ENCODE peak calls at places on chromosomes 1 and 21, in four cellular contexts. One of them, this sample, is unnamed.
A peak's percentile ranks its signal among the peaks of the same experiment; 100 is the strongest.

GRCh38 chr1:95067069-95067468 is 5.7 kb downstream of the ALG14 start:
- DNase-seq in brain microvascular endothelial cell: no peak
- DNase-seq in epithelial cell of esophagus: no peak
- DNase-seq in fibroblast of pulmonary artery: no peak
- DNase-seq in this sample: peak; percentile 27

GRCh38 chr1:35925741-35926140 is 5.2 kb upstream of the AGO3 start:
- DNase-seq in brain microvascular endothelial cell: no peak
- DNase-seq in epithelial cell of esophagus: no peak
- DNase-seq in fibroblast of pulmonary artery: peak; percentile 80
- DNase-seq in this sample: peak; percentile 86

GRCh38 chr1:25469177-25469576 is 38.5 kb downstream of the MACO1 start:
- DNase-seq in brain microvascular endothelial cell: peak; percentile 40
- DNase-seq in epithelial cell of esophagus: peak; percentile 71
- DNase-seq in fibroblast of pulmonary artery: peak; percentile 55
- DNase-seq in this sample: peak; percentile 18

GRCh38 chr1:91026777-91027176 is 4.9 kb upstream of the ZNF644 start:
- DNase-seq in brain microvascular endothelial cell: peak; percentile 5
- DNase-seq in epithelial cell of esophagus: peak; percentile 50
- DNase-seq in fibroblast of pulmonary artery: peak; percentile 45
- DNase-seq in this sample: peak; percentile 26

GRCh38 chr1:116012716-116013115 is 36.4 kb downstream of the SLC22A15 start:
- DNase-seq in brain microvascular endothelial cell: no peak
- DNase-seq in epithelial cell of esophagus: no peak
- DNase-seq in fibroblast of pulmonary artery: no peak
- DNase-seq in this sample: no peak

GRCh38 chr21:42997053-42997452 is 22.7 kb downstream of the PKNOX1 start:
- DNase-seq in brain microvascular endothelial cell: peak; percentile 92
- DNase-seq in epithelial cell of esophagus: peak; percentile 86
- DNase-seq in fibroblast of pulmonary artery: peak; percentile 97
- DNase-seq in this sample: peak; percentile 94

GRCh38 chr1:186806477-186806876 is 22.3 kb upstream of the PLA2G4A start:
- DNase-seq in brain microvascular endothelial cell: peak; percentile 71
- DNase-seq in epithelial cell of esophagus: peak; percentile 70
- DNase-seq in fibroblast of pulmonary artery: peak; percentile 75
- DNase-seq in this sample: no peak

GRCh38 chr1:42259739-42260064 is 75.3 kb downstream of the FOXJ3 start:
- DNase-seq in brain microvascular endothelial cell: peak; percentile 25
- DNase-seq in epithelial cell of esophagus: no peak
- DNase-seq in fibroblast of pulmonary artery: peak; percentile 21
- DNase-seq in this sample: no peak

GRCh38 chr1:93662481-93663190 is 19.0 kb downstream of the BCAR3 start:
- DNase-seq in brain microvascular endothelial cell: peak; percentile 41
- DNase-seq in epithelial cell of esophagus: no peak
- DNase-seq in fibroblast of pulmonary artery: peak; percentile 57
- DNase-seq in this sample: peak; percentile 56

GRCh38 chr1:25735956-25736529 is 64.0 kb upstream of the SELENON start:
- DNase-seq in brain microvascular endothelial cell: no peak
- DNase-seq in epithelial cell of esophagus: no peak
- DNase-seq in fibroblast of pulmonary artery: no peak
- DNase-seq in this sample: no peak

GRCh38 chr1:3504151-3504822 is 49.8 kb downstream of the ARHGEF16 start:
- DNase-seq in brain microvascular endothelial cell: peak; percentile 93
- DNase-seq in epithelial cell of esophagus: peak; percentile 40
- DNase-seq in fibroblast of pulmonary artery: peak; percentile 85
- DNase-seq in this sample: peak; percentile 94

GRCh38 chr21:43278359-43278758 is 109.6 kb downstream of the CRYAA start:
- DNase-seq in brain microvascular endothelial cell: no peak
- DNase-seq in epithelial cell of esophagus: peak; percentile 36
- DNase-seq in fibroblast of pulmonary artery: no peak
- DNase-seq in this sample: no peak

DNA sequence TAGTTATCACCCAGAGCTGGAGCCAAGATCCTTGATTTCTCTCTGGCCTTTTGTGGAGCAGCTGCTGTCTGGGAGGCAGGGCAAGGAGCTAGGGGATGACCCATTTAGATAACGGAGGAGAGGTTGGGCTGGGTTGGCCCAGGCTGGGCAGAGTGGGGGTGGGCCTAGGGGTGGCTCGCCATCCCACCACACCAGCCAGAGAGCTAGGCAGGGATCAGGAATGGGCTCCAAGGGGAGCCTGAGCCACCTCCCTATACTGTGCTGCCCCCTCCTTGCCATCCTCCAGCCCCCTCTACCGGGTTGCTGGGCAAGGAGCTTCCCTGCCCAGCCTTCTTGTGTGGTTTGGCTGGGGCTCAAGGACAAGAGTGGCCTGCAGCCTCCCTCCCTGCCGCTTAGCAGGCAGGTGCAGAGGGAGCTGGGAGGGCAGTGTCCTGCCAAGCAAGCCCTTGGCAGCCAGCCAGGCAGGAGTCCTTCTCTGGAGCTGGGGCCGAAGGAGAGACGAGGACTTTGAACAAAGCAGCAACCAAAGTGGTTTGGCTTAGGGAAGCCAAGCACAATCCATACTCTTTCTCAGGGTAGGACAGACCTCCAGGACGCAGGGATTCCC is 4.1 kb downstream of the NUAK2 start:
- DNase-seq in brain microvascular endothelial cell: no peak
- DNase-seq in epithelial cell of esophagus: peak; percentile 50
- DNase-seq in fibroblast of pulmonary artery: peak; percentile 54
- DNase-seq in this sample: no peak
- H3K4me3 ChIP-seq in brain microvascular endothelial cell: no peak overlapping the region
- H3K4me3 ChIP-seq in epithelial cell of esophagus: peak overlapping the region; percentile 57
- H3K4me3 ChIP-seq in fibroblast of pulmonary artery: no peak overlapping the region
- H3K4me3 ChIP-seq in this sample: no peak overlapping the region

GRCh38 chr1:33147997-33148314 is 33.9 kb downstream of the TRIM62 start:
- DNase-seq in brain microvascular endothelial cell: peak; percentile 38
- DNase-seq in epithelial cell of esophagus: peak; percentile 43
- DNase-seq in fibroblast of pulmonary artery: peak; percentile 49
- DNase-seq in this sample: peak; percentile 44
- TF ChIP-seq CTCF in brain microvascular endothelial cell: peak; percentile 72
- TF ChIP-seq CTCF in epithelial cell of esophagus: peak; percentile 41
- TF ChIP-seq CTCF in fibroblast of pulmonary artery: peak; percentile 56
- TF ChIP-seq CTCF in this sample: peak; percentile 59

GRCh38 chr1:23619299-23620188 is 60.2 kb upstream of the ID3 start:
- DNase-seq in brain microvascular endothelial cell: no peak
- DNase-seq in epithelial cell of esophagus: peak; percentile 78
- DNase-seq in fibroblast of pulmonary artery: no peak
- DNase-seq in this sample: no peak
- H3K4me3 ChIP-seq in brain microvascular endothelial cell: no peak overlapping the region
- H3K4me3 ChIP-seq in epithelial cell of esophagus: peak overlapping the region; percentile 32
- H3K4me3 ChIP-seq in fibroblast of pulmonary artery: no peak overlapping the region
- H3K4me3 ChIP-seq in this sample: no peak overlapping the region

DNA sequence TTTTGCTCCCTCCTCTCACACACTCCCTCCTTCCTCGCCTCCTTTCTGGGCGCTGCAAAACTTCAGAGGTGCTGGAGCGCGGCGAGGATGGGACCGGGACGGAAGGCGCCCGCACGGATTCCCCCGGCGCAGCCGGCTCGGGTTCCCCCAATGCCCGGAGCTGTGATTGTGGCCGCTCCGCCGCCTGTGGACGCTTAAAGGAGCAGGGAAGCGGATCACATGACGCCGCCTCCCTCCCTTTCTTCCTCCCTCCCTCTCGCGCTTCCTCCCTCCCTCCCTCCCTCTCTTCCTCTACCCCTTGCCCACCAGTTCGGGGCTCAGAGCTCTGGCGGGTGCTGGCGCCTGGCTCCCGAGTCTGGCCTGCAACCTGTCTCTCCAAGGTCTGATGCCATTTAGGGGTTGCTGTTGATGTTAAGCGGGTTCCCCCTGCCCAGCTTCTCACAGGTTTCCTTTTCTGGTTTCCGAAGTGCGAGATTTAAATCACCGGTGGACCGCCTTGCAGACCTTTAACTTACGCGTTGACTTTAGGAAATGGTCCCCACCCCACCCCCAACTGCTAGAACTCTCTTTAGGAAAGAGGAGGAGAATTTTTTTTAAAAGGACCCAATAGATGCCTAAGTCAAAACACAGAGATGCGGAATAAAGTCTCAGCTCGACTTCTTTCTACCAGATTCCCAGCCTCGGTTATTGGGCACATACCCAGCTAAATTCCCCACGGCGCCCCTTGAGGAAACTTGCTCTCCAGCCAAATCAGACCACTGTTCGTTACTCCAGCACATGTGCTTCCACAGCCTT is at the start of gene WLS:
- DNase-seq in brain microvascular endothelial cell: peak; percentile 67
- DNase-seq in epithelial cell of esophagus: peak; percentile 74
- DNase-seq in fibroblast of pulmonary artery: peak; percentile 83
- DNase-seq in this sample: peak; percentile 56
- TF ChIP-seq CTCF in brain microvascular endothelial cell: peak; percentile 40
- TF ChIP-seq CTCF in epithelial cell of esophagus: peak; percentile 11
- TF ChIP-seq CTCF in fibroblast of pulmonary artery: no peak
- TF ChIP-seq CTCF in this sample: peak; percentile 18

DNA sequence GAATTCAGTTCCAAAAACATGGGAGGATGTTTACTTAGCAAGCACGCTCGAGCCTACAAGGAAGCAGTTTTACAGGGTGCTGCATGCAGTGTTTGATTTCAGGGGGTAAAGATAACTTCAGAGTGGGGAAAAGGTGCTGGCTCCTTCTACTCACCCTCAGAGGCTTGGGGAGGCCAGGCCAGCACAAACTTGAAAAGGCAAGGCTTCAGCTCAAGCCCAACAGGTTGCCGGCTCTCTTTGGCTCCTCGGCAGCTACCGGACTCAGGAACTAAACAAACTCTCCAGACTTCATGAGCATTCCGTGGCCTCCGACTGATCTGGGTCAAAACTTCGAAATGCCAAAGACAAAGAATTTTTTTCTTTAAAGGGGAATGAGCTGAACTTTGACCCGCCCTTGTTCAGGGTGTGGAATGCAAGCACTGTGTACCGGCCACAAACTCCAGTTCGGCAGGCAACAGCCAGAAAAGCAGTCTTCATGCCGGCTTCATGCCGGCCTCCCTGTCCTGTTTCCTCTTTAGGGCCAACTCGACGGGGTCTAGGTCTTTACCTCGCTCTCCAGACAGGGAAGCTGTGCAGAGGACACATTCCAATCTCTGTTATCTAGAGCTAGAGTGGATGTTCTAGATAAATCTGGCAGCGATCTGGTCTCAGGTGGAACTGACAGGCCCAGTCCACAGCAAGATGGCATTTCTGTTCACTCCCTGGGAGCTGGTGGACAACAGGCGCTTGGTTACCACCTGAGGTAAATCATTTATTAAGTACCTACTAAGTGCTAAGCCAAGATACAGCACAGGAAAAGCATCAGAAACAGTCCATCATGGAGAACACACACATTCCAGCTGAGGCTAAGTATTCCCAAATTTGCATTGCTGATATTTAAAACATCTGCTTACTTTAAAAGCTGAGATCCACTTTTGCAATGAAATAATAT is 75.0 kb downstream of the CD46 start:
- DNase-seq in brain microvascular endothelial cell: no peak
- DNase-seq in epithelial cell of esophagus: no peak
- DNase-seq in fibroblast of pulmonary artery: no peak
- DNase-seq in this sample: no peak
- H3K4me3 ChIP-seq in brain microvascular endothelial cell: no peak overlapping the region
- H3K4me3 ChIP-seq in epithelial cell of esophagus: no peak overlapping the region
- H3K4me3 ChIP-seq in fibroblast of pulmonary artery: no peak overlapping the region
- H3K4me3 ChIP-seq in this sample: no peak overlapping the region

DNA sequence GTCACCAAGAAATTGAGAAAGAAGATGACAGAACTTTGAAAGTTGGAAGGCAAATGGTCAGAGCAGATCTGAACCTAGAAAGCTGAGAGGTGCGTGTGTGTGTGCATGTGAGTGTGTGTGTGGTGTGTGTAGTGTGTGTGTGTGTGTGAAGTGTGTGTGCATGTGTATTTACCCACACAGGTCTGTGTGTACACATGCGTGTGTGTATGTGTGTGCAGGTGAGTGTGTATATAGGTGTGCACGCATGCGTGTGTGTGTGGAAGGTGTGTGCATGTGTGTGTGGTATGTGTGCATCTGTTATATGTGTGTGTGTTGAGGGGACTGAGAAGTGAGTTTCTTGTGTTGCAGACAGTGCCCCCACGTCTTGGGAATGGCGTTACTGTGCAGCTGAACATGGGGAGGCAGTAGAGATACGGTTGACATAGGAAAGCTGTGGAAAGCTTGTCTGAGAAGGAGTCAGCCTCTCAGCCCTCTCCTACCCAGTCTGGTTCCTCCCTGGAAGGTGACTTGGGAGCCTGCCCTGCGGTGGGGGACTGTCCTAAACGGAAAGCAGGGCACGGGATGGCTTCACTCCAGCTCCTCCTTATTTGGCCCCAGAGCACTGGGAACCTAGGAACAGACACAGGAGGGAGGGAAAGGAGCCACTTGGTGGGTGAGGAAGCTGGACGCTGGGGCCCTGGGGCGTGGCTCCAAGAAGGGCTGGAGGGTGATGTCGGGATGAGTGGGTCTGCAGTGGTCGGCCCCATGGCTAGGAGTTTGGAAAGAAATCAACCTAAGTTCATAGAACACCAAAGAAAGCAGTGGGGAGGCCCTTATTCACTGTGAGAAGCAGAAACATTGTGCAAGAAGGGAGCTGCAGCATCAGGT is 97.2 kb downstream of the PCBP3 start:
- DNase-seq in brain microvascular endothelial cell: no peak
- DNase-seq in epithelial cell of esophagus: no peak
- DNase-seq in fibroblast of pulmonary artery: no peak
- DNase-seq in this sample: no peak
- TF ChIP-seq CTCF in brain microvascular endothelial cell: no peak
- TF ChIP-seq CTCF in epithelial cell of esophagus: no peak
- TF ChIP-seq CTCF in fibroblast of pulmonary artery: no peak
- TF ChIP-seq CTCF in this sample: no peak

GRCh38 chr1:201501812-201502510 is 5.0 kb downstream of the CSRP1 start:
- DNase-seq in brain microvascular endothelial cell: no peak
- DNase-seq in epithelial cell of esophagus: no peak
- DNase-seq in fibroblast of pulmonary artery: no peak
- DNase-seq in this sample: no peak

GRCh38 chr1:201499795-201500669 is 6.9 kb downstream of the CSRP1 start:
- DNase-seq in brain microvascular endothelial cell: no peak
- DNase-seq in epithelial cell of esophagus: no peak
- DNase-seq in fibroblast of pulmonary artery: peak; percentile 39
- DNase-seq in this sample: no peak

GRCh38 chr1:201502511-201502857 is 4.4 kb downstream of the CSRP1 start:
- DNase-seq in brain microvascular endothelial cell: no peak
- DNase-seq in epithelial cell of esophagus: no peak
- DNase-seq in fibroblast of pulmonary artery: no peak
- DNase-seq in this sample: no peak

GRCh38 chr1:201500670-201501120 is 6.2 kb downstream of the CSRP1 start:
- DNase-seq in brain microvascular endothelial cell: no peak
- DNase-seq in epithelial cell of esophagus: no peak
- DNase-seq in fibroblast of pulmonary artery: peak; percentile 55
- DNase-seq in this sample: peak; percentile 48

GRCh38 chr1:201501144-201501543 is 5.8 kb downstream of the CSRP1 start:
- DNase-seq in brain microvascular endothelial cell: peak; percentile 60
- DNase-seq in epithelial cell of esophagus: no peak
- DNase-seq in fibroblast of pulmonary artery: peak; percentile 52
- DNase-seq in this sample: peak; percentile 65
- H3K4me3 ChIP-seq in brain microvascular endothelial cell: no peak overlapping the region
- H3K4me3 ChIP-seq in epithelial cell of esophagus: no peak overlapping the region
- H3K4me3 ChIP-seq in fibroblast of pulmonary artery: no peak overlapping the region
- H3K4me3 ChIP-seq in this sample: no peak overlapping the region

GRCh38 chr1:214702561-214702960 is 99.6 kb downstream of the CENPF start:
- DNase-seq in brain microvascular endothelial cell: no peak
- DNase-seq in epithelial cell of esophagus: no peak
- DNase-seq in fibroblast of pulmonary artery: no peak
- DNase-seq in this sample: peak; percentile 36
- TF ChIP-seq CTCF in brain microvascular endothelial cell: no peak
- TF ChIP-seq CTCF in epithelial cell of esophagus: no peak
- TF ChIP-seq CTCF in fibroblast of pulmonary artery: no peak
- TF ChIP-seq CTCF in this sample: no peak

This sample was measured in AG10803.